ENCODE peak calls at places on chromosomes 3 and 15, in seven cellular contexts. K is mesothelial cell of epicardium, M is thoracic aorta, V is tibial nerve, O is astrocyte of the spinal cord, G is GM06990, L is BJ. H is an unnamed sample.

GRCh38 chr3:47098910-47099309 is 65.0 kb downstream of the SETD2 start:
- DNase-seq in K (no peak), M (no peak), V (no peak), O (no peak), G (no peak), L (no peak), H (no peak)

GRCh38 chr15:98794211-98794610 is 145.9 kb downstream of the IGF1R start:
- DNase-seq in K (no peak), M (no peak), V (no peak), O (no peak), G (no peak), L (no peak), H (no peak)

GRCh38 chr3:116064646-116065045 is 380.6 kb downstream of the LSAMP start:
- DNase-seq in K (no peak), M (no peak), V (no peak), O (peak), G (no peak), L (no peak), H (no peak)

GRCh38 chr3:178203650-178204049 is 332.6 kb upstream of the KCNMB2 start:
- DNase-seq in K (no peak), M (no peak), V (no peak), O (no peak), G (no peak), L (no peak), H (no peak)

GRCh38 chr3:197951392-197951990 is 1.5 kb downstream of the RPL35A start:
- DNase-seq in K (no peak), M (no peak), V (no peak), O (no peak), G (no peak), L (no peak), H (no peak)

GRCh38 chr3:43152649-43153048 is 46.8 kb upstream of the POMGNT2 start:
- DNase-seq in K (no peak), M (no peak), V (no peak), O (no peak), G (no peak), L (no peak), H (no peak)

GRCh38 chr3:140931801-140932200 is 9.8 kb upstream of the SLC25A36 start:
- DNase-seq in K (no peak), M (no peak), V (no peak), O (no peak), G (no peak), L (no peak), H (no peak)

GRCh38 chr3:117719316-117719926 is 1009.8 kb downstream of the TUSC7 start:
- DNase-seq in K (no peak), M (no peak), V (no peak), O (peak), G (no peak), L (no peak), H (no peak)

GRCh38 chr3:111299070-111299672 is 227.6 kb downstream of the NECTIN3 start:
- DNase-seq in K (no peak), M (no peak), V (no peak), O (peak), G (no peak), L (no peak), H (no peak)
- TF ChIP-seq CTCF in K (no peak), M (no peak), V (no peak), O (peak), G (peak), L (peak), H (no peak)

DNA sequence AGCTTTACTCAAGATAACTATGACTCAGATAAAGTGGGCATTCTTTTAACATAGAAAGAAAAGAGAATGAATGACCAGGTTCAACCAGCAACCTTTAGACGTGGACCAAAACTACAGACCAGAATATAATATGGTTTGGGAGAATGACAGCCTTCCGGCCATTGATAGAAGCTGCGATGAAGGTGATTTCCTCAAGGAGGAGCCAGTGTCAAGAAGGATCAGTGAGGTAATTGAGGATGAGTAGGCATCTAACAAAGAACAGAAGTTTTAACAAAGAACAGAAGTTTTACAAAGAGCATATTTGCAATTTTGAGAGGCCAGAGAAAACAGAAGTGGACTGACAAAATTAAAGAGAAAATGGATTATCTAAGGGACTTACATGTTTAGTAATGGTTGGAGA is 289.0 kb upstream of the AGTR1 start:
- DNase-seq in K (no peak), M (no peak), V (no peak), O (no peak), G (no peak), L (no peak), H (no peak)
- TF ChIP-seq CTCF in K (no peak), M (no peak), V (no peak), O (no peak), G (no peak), L (no peak), H (no peak)

GRCh38 chr3:66836363-66837152 is 161.5 kb upstream of the KBTBD8 start:
- DNase-seq in K (no peak), M (no peak), V (no peak), O (peak), G (no peak), L (no peak), H (no peak)
- TF ChIP-seq CTCF in K (no peak), M (no peak), V (peak), O (peak), G (no peak), L (peak), H (no peak)

GRCh38 chr3:57756022-57756527 is at the start of gene SLMAP:
- DNase-seq in K (peak), M (peak), V (peak), O (peak), G (peak), L (peak), H (peak)

GRCh38 chr3:57756528-57757401 is 656 bp downstream of the SLMAP start:
- DNase-seq in K (peak), M (peak), V (peak), O (peak), G (peak), L (no peak), H (no peak)

GRCh38 chr3:57758686-57759085 is 2.6 kb downstream of the SLMAP start:
- DNase-seq in K (no peak), M (no peak), V (no peak), O (peak), G (no peak), L (no peak), H (no peak)

GRCh38 chr3:57755368-57756021 is 614 bp upstream of the SLMAP start:
- DNase-seq in K (no peak), M (no peak), V (no peak), O (peak), G (peak), L (no peak), H (no peak)

DNA sequence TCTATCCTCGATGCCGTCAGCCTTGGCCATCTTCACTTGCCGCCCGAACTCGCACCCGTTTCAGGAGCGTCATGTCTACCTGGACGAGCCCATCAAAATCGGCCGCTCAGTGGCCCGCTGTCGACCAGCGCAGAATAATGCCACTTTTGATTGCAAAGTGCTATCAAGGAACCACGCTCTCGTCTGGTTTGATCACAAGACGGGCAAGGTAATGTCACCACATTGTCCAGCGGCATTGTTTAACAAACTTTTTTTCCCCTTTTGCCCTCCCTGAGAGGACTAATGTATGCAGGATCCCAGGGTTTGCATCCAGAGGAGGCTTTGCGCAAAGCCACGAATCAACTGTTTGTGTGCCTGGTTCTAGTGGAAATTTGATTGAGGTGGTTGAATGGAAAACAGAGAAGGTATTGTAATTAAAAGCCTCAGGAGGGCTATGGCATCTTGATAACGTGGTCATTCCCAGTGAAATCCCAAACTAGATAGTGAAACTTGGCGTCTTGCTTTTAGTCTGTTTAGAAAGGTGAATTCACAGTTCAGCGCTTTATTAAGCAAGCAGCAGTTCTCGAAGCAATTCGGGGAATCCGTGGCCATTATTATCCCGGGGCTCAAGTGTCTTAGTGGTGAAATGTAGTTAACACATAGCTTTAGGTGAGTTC is 1.7 kb downstream of the SLMAP start:
- DNase-seq in K (no peak), M (no peak), V (no peak), O (peak), G (peak), L (no peak), H (no peak)
- TF ChIP-seq CTCF in K (no peak), M (no peak), V (no peak), O (no peak), G (no peak), L (no peak), H (no peak)

GRCh38 chr3:138919304-138919703 is 27.6 kb downstream of the FOXL2 start:
- DNase-seq in K (no peak), M (no peak), V (no peak), O (no peak), G (no peak), L (no peak), H (no peak)
- TF ChIP-seq CTCF in K (no peak), M (no peak), V (no peak), O (no peak), G (no peak), L (no peak), H (no peak)

GRCh38 chr3:58532794-58533220 is 4.2 kb downstream of the ACOX2 start:
- DNase-seq in K (no peak), M (no peak), V (peak), O (peak), G (peak), L (no peak), H (peak)
- TF ChIP-seq CTCF in K (peak), M (peak), V (peak), O (peak), G (peak), L (peak), H (peak)

GRCh38 chr15:45221967-45222366 is 30.1 kb upstream of the SLC28A2 start:
- DNase-seq in K (no peak), M (no peak), V (no peak), O (no peak), G (no peak), L (no peak), H (no peak)

GRCh38 chr15:45224596-45225217 is 27.3 kb upstream of the SLC28A2 start:
- DNase-seq in K (no peak), M (no peak), V (no peak), O (no peak), G (no peak), L (no peak), H (no peak)

GRCh38 chr15:45228931-45229330 is 23.1 kb upstream of the SLC28A2 start:
- DNase-seq in K (no peak), M (no peak), V (no peak), O (no peak), G (no peak), L (no peak), H (no peak)

GRCh38 chr15:45221053-45221599 is 30.9 kb upstream of the SLC28A2 start:
- DNase-seq in K (no peak), M (no peak), V (no peak), O (no peak), G (no peak), L (no peak), H (no peak)

GRCh38 chr15:45225506-45226273 is 26.3 kb upstream of the SLC28A2 start:
- DNase-seq in K (no peak), M (no peak), V (no peak), O (no peak), G (no peak), L (no peak), H (no peak)
- TF ChIP-seq CTCF in K (no peak), M (no peak), V (no peak), O (no peak), G (peak), L (no peak), H (no peak)

GRCh38 chr15:64783796-64784195 is 8.4 kb upstream of the RBPMS2 start:
- DNase-seq in K (no peak), M (no peak), V (no peak), O (no peak), G (no peak), L (no peak), H (no peak)
- TF ChIP-seq CTCF in K (no peak), M (no peak), V (no peak), O (no peak), G (no peak), L (no peak), H (no peak)